ENCODE peak calls at places on chromosome 1, in ten cellular contexts. O is T-cell; U is coronary artery; T is HCEC 1CT; W is activated CD4-positive, alpha-beta T cell treated with anti-CD3 and anti-CD28 coated beads, Interleukin-2, amount 10 ng/mL, durations not matched to agents 7 days and 5 days; G is NB4; B is transverse colon; F is prostate gland; L is SK-N-MC; V is stimulated activated CD8-positive, alpha-beta memory T cell treated with anti-CD3 and anti-CD28 coated beads, Interleukin-4, amount 100 ng/mL, for 4 hours. S is an unnamed sample.

GRCh38 chr1:12539705-12540579 is 78.1 kb downstream of the DHRS3 start:
- DNase-seq in W (no peak), G (peak), L (no peak), B (peak), V (no peak), F (no peak), U (peak), T (peak), O (no peak), S (peak)

GRCh38 chr1:172109357-172109756 is 268.1 kb downstream of the DNM3 start:
- DNase-seq in W (no peak), L (peak), B (no peak), F (no peak), O (no peak), T (peak), U (no peak), G (no peak), V (no peak), S (no peak)

GRCh38 chr1:44553771-44554170 is 120.5 kb downstream of the TMEM53 start:
- DNase-seq in O (no peak), T (peak), W (no peak), V (no peak), F (no peak), U (no peak), B (no peak), G (no peak), L (no peak), S (peak)

GRCh38 chr1:20634594-20635084 is 1.4 kb downstream of the PINK1 start:
- DNase-seq in B (peak), U (no peak), O (no peak), G (peak), V (no peak), T (peak), W (no peak), L (no peak), F (peak), S (peak)

GRCh38 chr1:33762099-33762830 is 101.6 kb upstream of the HMGB4 start:
- DNase-seq in T (no peak), B (no peak), O (no peak), V (no peak), W (no peak), G (no peak), F (no peak), L (no peak), U (peak), S (no peak)

GRCh38 chr1:178282949-178283367 is 189.1 kb downstream of the RASAL2 start:
- DNase-seq in W (no peak), V (no peak), L (no peak), U (no peak), O (no peak), F (no peak), B (no peak), G (peak), T (peak), S (peak)

GRCh38 chr1:235056937-235057336 is 71.7 kb downstream of the TOMM20 start:
- DNase-seq in O (no peak), G (no peak), T (no peak), L (no peak), W (no peak), B (peak), F (no peak), V (no peak), U (no peak), S (peak)

GRCh38 chr1:235270625-235271024 is 57.4 kb downstream of the ARID4B start:
- DNase-seq in W (no peak), O (no peak), T (peak), V (no peak), F (no peak), B (no peak), L (peak), G (no peak), U (no peak), S (peak)

GRCh38 chr1:76635784-76636183 is 231.5 kb upstream of the ST6GALNAC5 start:
- DNase-seq in O (no peak), G (no peak), W (no peak), B (no peak), U (no peak), V (no peak), T (peak), F (no peak), L (no peak), S (peak)

GRCh38 chr1:161115132-161115711 is 2.6 kb downstream of the PFDN2 start:
- DNase-seq in F (no peak), B (no peak), U (no peak), O (no peak), L (no peak), T (peak), W (no peak), G (peak), V (no peak), S (peak)

GRCh38 chr1:205582046-205582445 is 49.8 kb downstream of the ELK4 start:
- DNase-seq in V (no peak), F (no peak), B (no peak), L (no peak), O (no peak), T (no peak), W (no peak), U (no peak), G (no peak), S (no peak)

GRCh38 chr1:45304311-45305081 is 22.2 kb upstream of the HPDL start:
- DNase-seq in B (peak), T (peak), G (peak), U (no peak), W (no peak), V (no peak), L (no peak), O (no peak), F (peak), S (peak)

GRCh38 chr1:30668546-30669327 is 54.6 kb downstream of the MATN1 start:
- DNase-seq in T (peak), U (no peak), L (no peak), F (no peak), V (no peak), G (no peak), B (no peak), W (no peak), O (no peak), S (no peak)